ENCODE peak calls at places on chromosomes 2 and 18, in seven cellular contexts. H, G, J, D, A, S and C are unnamed samples.

GRCh38 chr2:219207884-219208740 is 1.5 kb downstream of the ZFAND2B start:
- DNase-seq in H (peak; percentile 45), G (no peak), J (no peak), D (peak; percentile 33), A (no peak), S (no peak), C (peak; percentile 41)

GRCh38 chr18:26656944-26657536 is 108.7 kb upstream of the KCTD1 start:
- DNase-seq in H (peak; percentile 83), G (peak; percentile 86), J (peak; percentile 86), D (peak; percentile 75), A (peak; percentile 60), S (peak; percentile 35), C (peak; percentile 77)

GRCh38 chr2:164952057-164952702 is 3.1 kb downstream of the SLC38A11 start:
- DNase-seq in H (no peak), G (no peak), J (no peak), D (no peak), A (no peak), S (no peak), C (no peak)

GRCh38 chr2:96507957-96508520 is 2.9 kb upstream of the NEURL3 start:
- DNase-seq in H (peak; percentile 78), G (peak; percentile 87), J (peak; percentile 84), D (peak; percentile 60), A (peak; percentile 81), S (peak; percentile 60), C (peak; percentile 84)

GRCh38 chr2:44964704-44965343 is 23.3 kb downstream of the SIX3 start:
- DNase-seq in H (no peak), G (no peak), J (no peak), D (no peak), A (no peak), S (no peak), C (no peak)

GRCh38 chr2:109701362-109701761 is 87.2 kb downstream of the SOWAHC start:
- DNase-seq in H (no peak), G (no peak), J (no peak), D (no peak), A (no peak), S (no peak), C (no peak)

GRCh38 chr2:49788300-49788699 is 634.0 kb upstream of the FSHR start:
- DNase-seq in H (no peak), G (no peak), J (no peak), D (no peak), A (no peak), S (no peak), C (no peak)

GRCh38 chr2:30106543-30106942 is 40.3 kb upstream of the YPEL5 start:
- DNase-seq in H (no peak), G (no peak), J (no peak), D (no peak), A (no peak), S (no peak), C (no peak)

GRCh38 chr2:97663626-97663961 is 250 bp downstream of the ACTR1B start:
- DNase-seq in H (no peak), G (no peak), J (no peak), D (no peak), A (no peak), S (no peak), C (no peak)

GRCh38 chr18:32893915-32894314 is 121.1 kb upstream of the KLHL14 start:
- DNase-seq in H (no peak), G (no peak), J (no peak), D (no peak), A (no peak), S (peak; percentile 2), C (no peak)

GRCh38 chr18:47263197-47263827 is 11.9 kb upstream of the SKOR2 start:
- DNase-seq in H (no peak), G (no peak), J (no peak), D (no peak), A (no peak), S (no peak), C (no peak)

GRCh38 chr2:236969767-236970655 is 115.7 kb upstream of the COPS8 start:
- DNase-seq in H (no peak), G (no peak), J (no peak), D (no peak), A (no peak), S (no peak), C (no peak)

GRCh38 chr18:9466911-9467310 is 8.4 kb upstream of the RALBP1 start:
- DNase-seq in H (no peak), G (no peak), J (no peak), D (no peak), A (no peak), S (no peak), C (no peak)

GRCh38 chr2:12120281-12121150 is 374.1 kb downstream of the LPIN1 start:
- DNase-seq in H (no peak), G (no peak), J (no peak), D (no peak), A (no peak), S (no peak), C (no peak)

GRCh38 chr2:196268538-196269338 is 97.4 kb upstream of the STK17B start:
- DNase-seq in H (no peak), G (no peak), J (no peak), D (no peak), A (no peak), S (no peak), C (no peak)

GRCh38 chr2:220469201-220469600 is 841.8 kb downstream of the SLC4A3 start:
- DNase-seq in H (no peak), G (no peak), J (no peak), D (no peak), A (no peak), S (no peak), C (no peak)

GRCh38 chr2:210476194-210477128 is at the start of gene LANCL1:
- DNase-seq in H (peak; percentile 89), G (peak; percentile 94), J (peak; percentile 91), D (peak; percentile 90), A (peak; percentile 95), S (peak; percentile 91), C (peak; percentile 87)
- TF ChIP-seq CTCF in H (no peak), G (no peak), J (peak; percentile 11), D (no peak), A (no peak), S (no peak), C (no peak)

GRCh38 chr18:12253517-12254136 is 534 bp upstream of the CIDEA start:
- DNase-seq in H (no peak), G (no peak), J (no peak), D (no peak), A (no peak), S (no peak), C (peak; percentile 81)
- H3K4me3 ChIP-seq in H (peak overlapping the region; percentile 20), G (peak overlapping the region; percentile 34), J (no peak overlapping the region), D (peak overlapping the region; percentile 12), A (no peak overlapping the region), S (peak overlapping the region; percentile 30), C (peak overlapping the region; percentile 7)

GRCh38 chr2:42170619-42171395 is 1.7 kb downstream of the EML4 start:
- DNase-seq in H (no peak), G (no peak), J (no peak), D (no peak), A (peak; percentile 14), S (no peak), C (no peak)
- H3K4me1 ChIP-seq in H (peaks cover 5% of the 10 kb centered on the region), G (peaks cover 23% of the 10 kb centered on the region), J (peaks cover 31% of the 10 kb centered on the region), D (no peaks in the 10 kb centered on the region), A (peaks cover 6% of the 10 kb centered on the region), S (peaks cover 29% of the 10 kb centered on the region), C (peaks cover 10% of the 10 kb centered on the region)

GRCh38 chr2:43238813-43239212 is 12.4 kb upstream of the ZFP36L2 start:
- DNase-seq in H (no peak), G (no peak), J (no peak), D (no peak), A (no peak), S (no peak), C (no peak)

GRCh38 chr2:43240762-43241150 is 14.3 kb upstream of the ZFP36L2 start:
- DNase-seq in H (peak; percentile 25), G (no peak), J (no peak), D (no peak), A (no peak), S (no peak), C (no peak)

GRCh38 chr2:43241558-43241957 is 15.2 kb upstream of the ZFP36L2 start:
- DNase-seq in H (peak; percentile 22), G (no peak), J (no peak), D (no peak), A (no peak), S (no peak), C (no peak)

GRCh38 chr2:43238176-43238575 is 11.8 kb upstream of the ZFP36L2 start:
- DNase-seq in H (no peak), G (no peak), J (no peak), D (no peak), A (peak; percentile 18), S (no peak), C (no peak)

GRCh38 chr2:43239981-43240761 is 13.8 kb upstream of the ZFP36L2 start:
- DNase-seq in H (no peak), G (no peak), J (no peak), D (no peak), A (no peak), S (peak; percentile 28), C (no peak)
- TF ChIP-seq CTCF in H (no peak), G (no peak), J (peak; percentile 35), D (no peak), A (peak; percentile 29), S (no peak), C (no peak)

GRCh38 chr18:63321291-63321690 is 1.7 kb upstream of the BCL2 start:
- DNase-seq in H (no peak), G (no peak), J (no peak), D (no peak), A (no peak), S (no peak), C (no peak)
- H3K4me3 ChIP-seq in H (no peak overlapping the region), G (peak overlapping the region; percentile 73), J (no peak overlapping the region), D (no peak overlapping the region), A (peak overlapping the region; percentile 58), S (no peak overlapping the region), C (no peak overlapping the region)